ENCODE peak calls at places on chromosomes 16 and 17, in eight cellular contexts. One of them, this sample, is unnamed.

GRCh38 chr16:27322858-27323780 is 9.3 kb downstream of the IL4R start:
- DNase-seq in right lobe of liver: peak
- DNase-seq in cerebellum: no peak
- DNase-seq in DMS153: no peak
- DNase-seq in iris pigment epithelial cell: no peak
- DNase-seq in Right ventricle myocardium inferior: no peak
- DNase-seq in thoracic aorta: no peak
- DNase-seq in AG09309: no peak
- DNase-seq in this sample: no peak

GRCh38 chr16:19520861-19521331 is 1.0 kb downstream of the GDE1 start:
- DNase-seq in AG09309: no peak
- DNase-seq in DMS153: no peak
- DNase-seq in thoracic aorta: no peak
- DNase-seq in right lobe of liver: no peak
- DNase-seq in Right ventricle myocardium inferior: no peak
- DNase-seq in iris pigment epithelial cell: peak
- DNase-seq in cerebellum: no peak
- DNase-seq in this sample: no peak

GRCh38 chr16:20899503-20900298 is 457 bp downstream of the DCUN1D3 start:
- DNase-seq in Right ventricle myocardium inferior: no peak
- DNase-seq in cerebellum: no peak
- DNase-seq in right lobe of liver: peak
- DNase-seq in iris pigment epithelial cell: no peak
- DNase-seq in AG09309: no peak
- DNase-seq in thoracic aorta: no peak
- DNase-seq in DMS153: no peak
- DNase-seq in this sample: no peak

GRCh38 chr17:63956296-63956920 is 16.3 kb downstream of the SCN4A start:
- DNase-seq in iris pigment epithelial cell: peak
- DNase-seq in thoracic aorta: no peak
- DNase-seq in right lobe of liver: no peak
- DNase-seq in Right ventricle myocardium inferior: no peak
- DNase-seq in DMS153: no peak
- DNase-seq in AG09309: no peak
- DNase-seq in cerebellum: no peak
- DNase-seq in this sample: no peak

GRCh38 chr17:67258836-67259468 is 14.0 kb upstream of the HELZ start:
- DNase-seq in AG09309: no peak
- DNase-seq in cerebellum: no peak
- DNase-seq in DMS153: no peak
- DNase-seq in right lobe of liver: no peak
- DNase-seq in Right ventricle myocardium inferior: no peak
- DNase-seq in iris pigment epithelial cell: no peak
- DNase-seq in thoracic aorta: no peak
- DNase-seq in this sample: no peak

GRCh38 chr16:85291302-85292148 is 179.3 kb upstream of the CIBAR2 start:
- DNase-seq in right lobe of liver: peak
- DNase-seq in DMS153: no peak
- DNase-seq in thoracic aorta: no peak
- DNase-seq in iris pigment epithelial cell: no peak
- DNase-seq in AG09309: no peak
- DNase-seq in cerebellum: no peak
- DNase-seq in Right ventricle myocardium inferior: peak
- DNase-seq in this sample: no peak

GRCh38 chr16:51409001-51409675 is 258.1 kb upstream of the SALL1 start:
- DNase-seq in iris pigment epithelial cell: peak
- DNase-seq in Right ventricle myocardium inferior: no peak
- DNase-seq in thoracic aorta: no peak
- DNase-seq in DMS153: no peak
- DNase-seq in right lobe of liver: peak
- DNase-seq in AG09309: peak
- DNase-seq in cerebellum: no peak
- DNase-seq in this sample: no peak

GRCh38 chr16:25198021-25198420 is 18.7 kb upstream of the AQP8 start:
- DNase-seq in Right ventricle myocardium inferior: no peak
- DNase-seq in AG09309: no peak
- DNase-seq in right lobe of liver: no peak
- DNase-seq in thoracic aorta: no peak
- DNase-seq in DMS153: no peak
- DNase-seq in cerebellum: no peak
- DNase-seq in iris pigment epithelial cell: no peak
- DNase-seq in this sample: no peak

GRCh38 chr16:49049644-49050043 is 232.0 kb downstream of the CBLN1 start:
- DNase-seq in thoracic aorta: no peak
- DNase-seq in AG09309: no peak
- DNase-seq in Right ventricle myocardium inferior: no peak
- DNase-seq in iris pigment epithelial cell: no peak
- DNase-seq in right lobe of liver: no peak
- DNase-seq in cerebellum: no peak
- DNase-seq in DMS153: no peak
- DNase-seq in this sample: no peak

GRCh38 chr16:19138601-19139000 is 24.8 kb downstream of the ITPRIPL2 start:
- DNase-seq in right lobe of liver: peak
- DNase-seq in AG09309: no peak
- DNase-seq in thoracic aorta: no peak
- DNase-seq in Right ventricle myocardium inferior: no peak
- DNase-seq in iris pigment epithelial cell: peak
- DNase-seq in cerebellum: no peak
- DNase-seq in DMS153: peak
- DNase-seq in this sample: no peak

GRCh38 chr17:16818340-16818739 is 128.3 kb downstream of the CCDC144A start:
- DNase-seq in iris pigment epithelial cell: no peak
- DNase-seq in AG09309: no peak
- DNase-seq in DMS153: no peak
- DNase-seq in right lobe of liver: no peak
- DNase-seq in Right ventricle myocardium inferior: no peak
- DNase-seq in thoracic aorta: no peak
- DNase-seq in cerebellum: no peak
- DNase-seq in this sample: no peak

GRCh38 chr16:38941-39892 is 14.2 kb downstream of the POLR3K start:
- DNase-seq in AG09309: no peak
- DNase-seq in Right ventricle myocardium inferior: no peak
- DNase-seq in thoracic aorta: no peak
- DNase-seq in right lobe of liver: no peak
- DNase-seq in DMS153: peak
- DNase-seq in iris pigment epithelial cell: no peak
- DNase-seq in cerebellum: no peak
- DNase-seq in this sample: no peak

GRCh38 chr17:76654408-76654807 is 10.9 kb upstream of the ST6GALNAC1 start:
- DNase-seq in iris pigment epithelial cell: peak
- DNase-seq in DMS153: no peak
- DNase-seq in right lobe of liver: no peak
- DNase-seq in Right ventricle myocardium inferior: no peak
- DNase-seq in cerebellum: no peak
- DNase-seq in AG09309: no peak
- DNase-seq in thoracic aorta: no peak
- DNase-seq in this sample: no peak

GRCh38 chr17:80359422-80360110 is 55.4 kb upstream of the ENDOV start:
- DNase-seq in thoracic aorta: no peak
- DNase-seq in Right ventricle myocardium inferior: no peak
- DNase-seq in iris pigment epithelial cell: peak
- DNase-seq in DMS153: no peak
- DNase-seq in AG09309: no peak
- DNase-seq in cerebellum: no peak
- DNase-seq in right lobe of liver: no peak
- DNase-seq in this sample: no peak

GRCh38 chr16:4344659-4345438 is 6.3 kb downstream of the PAM16 start:
- DNase-seq in AG09309: no peak
- DNase-seq in thoracic aorta: no peak
- DNase-seq in Right ventricle myocardium inferior: peak
- DNase-seq in iris pigment epithelial cell: no peak
- DNase-seq in cerebellum: peak
- DNase-seq in DMS153: peak
- DNase-seq in right lobe of liver: no peak
- DNase-seq in this sample: no peak

GRCh38 chr17:65742433-65743312 is 181.2 kb upstream of the AXIN2 start:
- DNase-seq in right lobe of liver: no peak
- DNase-seq in AG09309: peak
- DNase-seq in cerebellum: no peak
- DNase-seq in Right ventricle myocardium inferior: no peak
- DNase-seq in iris pigment epithelial cell: peak
- DNase-seq in thoracic aorta: no peak
- DNase-seq in DMS153: no peak
- DNase-seq in this sample: no peak

GRCh38 chr17:2892305-2892971 is 96.2 kb downstream of the RAP1GAP2 start:
- DNase-seq in AG09309: peak
- DNase-seq in right lobe of liver: no peak
- DNase-seq in DMS153: no peak
- DNase-seq in cerebellum: no peak
- DNase-seq in thoracic aorta: no peak
- DNase-seq in iris pigment epithelial cell: peak
- DNase-seq in Right ventricle myocardium inferior: peak
- DNase-seq in this sample: no peak

GRCh38 chr16:58655215-58655596 is 25.6 kb upstream of the CNOT1 start:
- DNase-seq in right lobe of liver: no peak
- DNase-seq in thoracic aorta: no peak
- DNase-seq in cerebellum: no peak
- DNase-seq in iris pigment epithelial cell: no peak
- DNase-seq in AG09309: no peak
- DNase-seq in Right ventricle myocardium inferior: no peak
- DNase-seq in DMS153: no peak
- DNase-seq in this sample: no peak

GRCh38 chr16:4656695-4657686 is 32.4 kb downstream of the MGRN1 start:
- DNase-seq in thoracic aorta: no peak
- DNase-seq in iris pigment epithelial cell: no peak
- DNase-seq in DMS153: no peak
- DNase-seq in cerebellum: no peak
- DNase-seq in right lobe of liver: no peak
- DNase-seq in AG09309: no peak
- DNase-seq in Right ventricle myocardium inferior: peak
- DNase-seq in this sample: no peak

GRCh38 chr16:89918453-89919347 is at the start of gene MC1R:
- DNase-seq in DMS153: no peak
- DNase-seq in thoracic aorta: no peak
- DNase-seq in cerebellum: no peak
- DNase-seq in iris pigment epithelial cell: peak
- DNase-seq in AG09309: no peak
- DNase-seq in right lobe of liver: peak
- DNase-seq in Right ventricle myocardium inferior: no peak
- DNase-seq in this sample: no peak

GRCh38 chr16:72847187-72848044 is 200.5 kb downstream of the ZFHX3 start:
- DNase-seq in AG09309: no peak
- DNase-seq in thoracic aorta: no peak
- DNase-seq in Right ventricle myocardium inferior: no peak
- DNase-seq in DMS153: peak
- DNase-seq in cerebellum: peak
- DNase-seq in right lobe of liver: no peak
- DNase-seq in iris pigment epithelial cell: peak
- DNase-seq in this sample: no peak

GRCh38 chr17:57521606-57522435 is 223.3 kb downstream of the CCDC182 start:
- DNase-seq in cerebellum: no peak
- DNase-seq in Right ventricle myocardium inferior: no peak
- DNase-seq in iris pigment epithelial cell: peak
- DNase-seq in right lobe of liver: no peak
- DNase-seq in DMS153: peak
- DNase-seq in thoracic aorta: no peak
- DNase-seq in AG09309: no peak
- DNase-seq in this sample: no peak

GRCh38 chr16:71781741-71782140 is 26.9 kb downstream of the AP1G1 start:
- DNase-seq in cerebellum: no peak
- DNase-seq in Right ventricle myocardium inferior: no peak
- DNase-seq in thoracic aorta: no peak
- DNase-seq in iris pigment epithelial cell: peak
- DNase-seq in DMS153: no peak
- DNase-seq in right lobe of liver: no peak
- DNase-seq in AG09309: no peak
- DNase-seq in this sample: no peak

GRCh38 chr17:72359811-72360210 is 239.0 kb downstream of the SOX9 start:
- DNase-seq in DMS153: no peak
- DNase-seq in cerebellum: no peak
- DNase-seq in right lobe of liver: no peak
- DNase-seq in iris pigment epithelial cell: no peak
- DNase-seq in thoracic aorta: no peak
- DNase-seq in Right ventricle myocardium inferior: no peak
- DNase-seq in AG09309: no peak
- DNase-seq in this sample: no peak

GRCh38 chr17:4786516-4786915 is 352 bp upstream of the VMO1 start:
- DNase-seq in iris pigment epithelial cell: no peak
- DNase-seq in cerebellum: peak
- DNase-seq in right lobe of liver: no peak
- DNase-seq in AG09309: no peak
- DNase-seq in DMS153: no peak
- DNase-seq in Right ventricle myocardium inferior: no peak
- DNase-seq in thoracic aorta: no peak
- DNase-seq in this sample: no peak

GRCh38 chr16:50671644-50672260 is 9.4 kb downstream of the SNX20 start:
- DNase-seq in iris pigment epithelial cell: peak
- DNase-seq in AG09309: no peak
- DNase-seq in cerebellum: no peak
- DNase-seq in right lobe of liver: no peak
- DNase-seq in thoracic aorta: no peak
- DNase-seq in Right ventricle myocardium inferior: no peak
- DNase-seq in DMS153: no peak
- DNase-seq in this sample: no peak

GRCh38 chr17:78765821-78766220 is 16.3 kb downstream of the CYTH1 start:
- DNase-seq in Right ventricle myocardium inferior: no peak
- DNase-seq in right lobe of liver: no peak
- DNase-seq in AG09309: no peak
- DNase-seq in iris pigment epithelial cell: no peak
- DNase-seq in thoracic aorta: no peak
- DNase-seq in cerebellum: no peak
- DNase-seq in DMS153: no peak
- DNase-seq in this sample: no peak

GRCh38 chr16:46629331-46629843 is 8.2 kb upstream of the SHCBP1 start:
- DNase-seq in cerebellum: peak
- DNase-seq in iris pigment epithelial cell: peak
- DNase-seq in right lobe of liver: no peak
- DNase-seq in thoracic aorta: no peak
- DNase-seq in AG09309: peak
- DNase-seq in DMS153: no peak
- DNase-seq in Right ventricle myocardium inferior: no peak
- DNase-seq in this sample: peak

GRCh38 chr17:19412984-19413383 is 2.0 kb downstream of the RNF112 start:
- DNase-seq in AG09309: no peak
- DNase-seq in thoracic aorta: no peak
- DNase-seq in Right ventricle myocardium inferior: no peak
- DNase-seq in cerebellum: peak
- DNase-seq in iris pigment epithelial cell: no peak
- DNase-seq in right lobe of liver: no peak
- DNase-seq in DMS153: no peak
- DNase-seq in this sample: no peak

GRCh38 chr17:57114085-57114673 is 29.1 kb downstream of the AKAP1 start:
- DNase-seq in AG09309: no peak
- DNase-seq in cerebellum: no peak
- DNase-seq in DMS153: no peak
- DNase-seq in Right ventricle myocardium inferior: no peak
- DNase-seq in thoracic aorta: no peak
- DNase-seq in right lobe of liver: peak
- DNase-seq in iris pigment epithelial cell: peak
- DNase-seq in this sample: no peak

GRCh38 chr17:83084214-83084613 is 4.8 kb downstream of the METRNL start:
- DNase-seq in right lobe of liver: no peak
- DNase-seq in iris pigment epithelial cell: no peak
- DNase-seq in AG09309: no peak
- DNase-seq in DMS153: no peak
- DNase-seq in thoracic aorta: no peak
- DNase-seq in cerebellum: no peak
- DNase-seq in Right ventricle myocardium inferior: no peak
- DNase-seq in this sample: no peak

This sample was measured in iPS DF 19.7.